ENCODE peak calls at places on chromosomes 1 and 21, in eight cellular contexts. One of them, this sample, is unnamed. For H3K4me1 and H3K36me3, the result is how much of the 10 kb centered on the place peaks cover.

GRCh38 chr1:21247892-21248715 is 42.2 kb downstream of the ECE1 start:
- DNase-seq in psoas muscle: no peak
- DNase-seq in stomach: no peak
- DNase-seq in neural progenitor cell: no peak
- DNase-seq in CD4-positive, CD25-positive, alpha-beta regulatory T cell: no peak
- DNase-seq in BE2C: no peak
- DNase-seq in ovary: no peak
- DNase-seq in tibial artery: no peak
- DNase-seq in this sample: no peak

GRCh38 chr1:153627797-153628626 is at the start of gene S100A1:
- DNase-seq in tibial artery: peak
- DNase-seq in psoas muscle: peak
- DNase-seq in ovary: peak
- DNase-seq in stomach: no peak
- DNase-seq in neural progenitor cell: no peak
- DNase-seq in CD4-positive, CD25-positive, alpha-beta regulatory T cell: no peak
- DNase-seq in BE2C: no peak
- DNase-seq in this sample: peak

GRCh38 chr1:50419192-50419906 is 3.9 kb downstream of the DMRTA2 start:
- DNase-seq in stomach: no peak
- DNase-seq in neural progenitor cell: peak
- DNase-seq in BE2C: peak
- DNase-seq in tibial artery: no peak
- DNase-seq in psoas muscle: no peak
- DNase-seq in CD4-positive, CD25-positive, alpha-beta regulatory T cell: no peak
- DNase-seq in ovary: no peak
- DNase-seq in this sample: peak

GRCh38 chr1:53678046-53678445 is 60.9 kb downstream of the GLIS1 start:
- DNase-seq in tibial artery: no peak
- DNase-seq in BE2C: no peak
- DNase-seq in ovary: no peak
- DNase-seq in stomach: no peak
- DNase-seq in neural progenitor cell: no peak
- DNase-seq in psoas muscle: no peak
- DNase-seq in CD4-positive, CD25-positive, alpha-beta regulatory T cell: no peak
- DNase-seq in this sample: no peak

GRCh38 chr1:17957588-17958267 is 149.9 kb upstream of the IGSF21 start:
- DNase-seq in neural progenitor cell: no peak
- DNase-seq in ovary: no peak
- DNase-seq in tibial artery: no peak
- DNase-seq in stomach: no peak
- DNase-seq in psoas muscle: no peak
- DNase-seq in BE2C: no peak
- DNase-seq in CD4-positive, CD25-positive, alpha-beta regulatory T cell: no peak
- DNase-seq in this sample: no peak

GRCh38 chr1:28235746-28236655 is at the start of gene ATP5IF1:
- DNase-seq in CD4-positive, CD25-positive, alpha-beta regulatory T cell: peak
- DNase-seq in psoas muscle: peak
- DNase-seq in BE2C: peak
- DNase-seq in neural progenitor cell: peak
- DNase-seq in tibial artery: peak
- DNase-seq in stomach: peak
- DNase-seq in ovary: peak
- DNase-seq in this sample: peak

GRCh38 chr1:224512600-224513151 is 78.1 kb upstream of the WDR26 start:
- DNase-seq in psoas muscle: no peak
- DNase-seq in tibial artery: no peak
- DNase-seq in BE2C: no peak
- DNase-seq in CD4-positive, CD25-positive, alpha-beta regulatory T cell: no peak
- DNase-seq in ovary: no peak
- DNase-seq in neural progenitor cell: no peak
- DNase-seq in stomach: no peak
- DNase-seq in this sample: no peak

GRCh38 chr1:231421616-231421970 is 494 bp downstream of the EGLN1 start:
- DNase-seq in stomach: peak
- DNase-seq in psoas muscle: no peak
- DNase-seq in BE2C: peak
- DNase-seq in tibial artery: peak
- DNase-seq in CD4-positive, CD25-positive, alpha-beta regulatory T cell: no peak
- DNase-seq in neural progenitor cell: no peak
- DNase-seq in ovary: no peak
- DNase-seq in this sample: peak

GRCh38 chr21:15224346-15225086 is 159.7 kb upstream of the NRIP1 start:
- DNase-seq in neural progenitor cell: no peak
- DNase-seq in ovary: no peak
- DNase-seq in tibial artery: no peak
- DNase-seq in CD4-positive, CD25-positive, alpha-beta regulatory T cell: no peak
- DNase-seq in BE2C: no peak
- DNase-seq in psoas muscle: no peak
- DNase-seq in stomach: no peak
- DNase-seq in this sample: no peak

GRCh38 chr1:226457307-226457712 is 49.4 kb upstream of the PARP1 start:
- DNase-seq in CD4-positive, CD25-positive, alpha-beta regulatory T cell: peak
- DNase-seq in tibial artery: no peak
- DNase-seq in psoas muscle: no peak
- DNase-seq in stomach: no peak
- DNase-seq in neural progenitor cell: peak
- DNase-seq in BE2C: no peak
- DNase-seq in ovary: no peak
- DNase-seq in this sample: no peak

GRCh38 chr1:201254625-201255469 is 28.5 kb upstream of the PKP1 start:
- DNase-seq in neural progenitor cell: peak
- DNase-seq in ovary: no peak
- DNase-seq in BE2C: peak
- DNase-seq in stomach: peak
- DNase-seq in psoas muscle: peak
- DNase-seq in CD4-positive, CD25-positive, alpha-beta regulatory T cell: peak
- DNase-seq in tibial artery: no peak
- DNase-seq in this sample: peak

GRCh38 chr21:40830836-40831235 is 16.1 kb downstream of the DSCAM start:
- DNase-seq in stomach: no peak
- DNase-seq in BE2C: no peak
- DNase-seq in ovary: no peak
- DNase-seq in tibial artery: no peak
- DNase-seq in psoas muscle: no peak
- DNase-seq in neural progenitor cell: no peak
- DNase-seq in CD4-positive, CD25-positive, alpha-beta regulatory T cell: no peak
- DNase-seq in this sample: no peak

GRCh38 chr1:102790997-102791396 is 317.3 kb downstream of the COL11A1 start:
- DNase-seq in tibial artery: no peak
- DNase-seq in psoas muscle: no peak
- DNase-seq in stomach: no peak
- DNase-seq in ovary: no peak
- DNase-seq in neural progenitor cell: no peak
- DNase-seq in CD4-positive, CD25-positive, alpha-beta regulatory T cell: no peak
- DNase-seq in BE2C: peak
- DNase-seq in this sample: no peak

GRCh38 chr1:92366045-92366405 is 67.2 kb downstream of the RPAP2 start:
- DNase-seq in tibial artery: no peak
- DNase-seq in ovary: no peak
- DNase-seq in BE2C: no peak
- DNase-seq in neural progenitor cell: no peak
- DNase-seq in stomach: no peak
- DNase-seq in CD4-positive, CD25-positive, alpha-beta regulatory T cell: no peak
- DNase-seq in psoas muscle: no peak
- DNase-seq in this sample: no peak

GRCh38 chr1:221166559-221167318 is 287.5 kb downstream of the HLX start:
- DNase-seq in stomach: no peak
- DNase-seq in neural progenitor cell: no peak
- DNase-seq in BE2C: no peak
- DNase-seq in tibial artery: no peak
- DNase-seq in psoas muscle: no peak
- DNase-seq in CD4-positive, CD25-positive, alpha-beta regulatory T cell: no peak
- DNase-seq in ovary: no peak
- DNase-seq in this sample: peak

GRCh38 chr1:45394342-45394741 is 54.1 kb upstream of the MUTYH start:
- DNase-seq in CD4-positive, CD25-positive, alpha-beta regulatory T cell: peak
- DNase-seq in psoas muscle: no peak
- DNase-seq in ovary: no peak
- DNase-seq in neural progenitor cell: no peak
- DNase-seq in stomach: no peak
- DNase-seq in tibial artery: no peak
- DNase-seq in BE2C: no peak
- DNase-seq in this sample: no peak

GRCh38 chr1:175129997-175130648 is 62.5 kb downstream of the KIAA0040 start:
- DNase-seq in psoas muscle: no peak
- DNase-seq in BE2C: no peak
- DNase-seq in ovary: no peak
- DNase-seq in CD4-positive, CD25-positive, alpha-beta regulatory T cell: no peak
- DNase-seq in tibial artery: no peak
- DNase-seq in neural progenitor cell: peak
- DNase-seq in stomach: no peak
- DNase-seq in this sample: no peak

GRCh38 chr1:174174461-174175329 is 15.4 kb downstream of the RABGAP1L start:
- DNase-seq in CD4-positive, CD25-positive, alpha-beta regulatory T cell: no peak
- DNase-seq in stomach: no peak
- DNase-seq in psoas muscle: no peak
- DNase-seq in ovary: no peak
- DNase-seq in neural progenitor cell: no peak
- DNase-seq in tibial artery: no peak
- DNase-seq in BE2C: no peak
- DNase-seq in this sample: no peak

GRCh38 chr1:169022648-169023047 is 83.8 kb upstream of the ATP1B1 start:
- DNase-seq in BE2C: no peak
- DNase-seq in stomach: no peak
- DNase-seq in tibial artery: no peak
- DNase-seq in neural progenitor cell: no peak
- DNase-seq in psoas muscle: no peak
- DNase-seq in CD4-positive, CD25-positive, alpha-beta regulatory T cell: no peak
- DNase-seq in ovary: no peak
- DNase-seq in this sample: no peak

GRCh38 chr1:91710261-91710660 is 175.7 kb downstream of the TGFBR3 start:
- DNase-seq in neural progenitor cell: no peak
- DNase-seq in stomach: no peak
- DNase-seq in BE2C: no peak
- DNase-seq in tibial artery: no peak
- DNase-seq in CD4-positive, CD25-positive, alpha-beta regulatory T cell: no peak
- DNase-seq in psoas muscle: no peak
- DNase-seq in ovary: no peak
- DNase-seq in this sample: no peak

GRCh38 chr1:24567792-24568388 is 12.0 kb downstream of the NCMAP start:
- DNase-seq in CD4-positive, CD25-positive, alpha-beta regulatory T cell: peak
- DNase-seq in neural progenitor cell: peak
- DNase-seq in stomach: peak
- DNase-seq in psoas muscle: no peak
- DNase-seq in tibial artery: no peak
- DNase-seq in BE2C: no peak
- DNase-seq in ovary: no peak
- DNase-seq in this sample: peak
- H3K4me1 ChIP-seq in CD4-positive, CD25-positive, alpha-beta regulatory T cell: under half
- H3K4me1 ChIP-seq in neural progenitor cell: under half
- H3K4me1 ChIP-seq in stomach: under half
- H3K4me1 ChIP-seq in psoas muscle: under half
- H3K4me1 ChIP-seq in tibial artery: under half
- H3K4me1 ChIP-seq in BE2C: under half
- H3K4me1 ChIP-seq in ovary: under half
- H3K4me1 ChIP-seq in this sample: under half

GRCh38 chr1:211813590-211813989 is 17.0 kb downstream of the LPGAT1 start:
- DNase-seq in CD4-positive, CD25-positive, alpha-beta regulatory T cell: no peak
- DNase-seq in tibial artery: no peak
- DNase-seq in ovary: peak
- DNase-seq in psoas muscle: peak
- DNase-seq in stomach: peak
- DNase-seq in neural progenitor cell: no peak
- DNase-seq in BE2C: no peak
- DNase-seq in this sample: no peak
- H3K36me3 ChIP-seq in CD4-positive, CD25-positive, alpha-beta regulatory T cell: under half
- H3K36me3 ChIP-seq in tibial artery: under half
- H3K36me3 ChIP-seq in ovary: under half
- H3K36me3 ChIP-seq in psoas muscle: under half
- H3K36me3 ChIP-seq in stomach: under half
- H3K36me3 ChIP-seq in neural progenitor cell: under half
- H3K36me3 ChIP-seq in BE2C: under half
- H3K36me3 ChIP-seq in this sample: under half

DNA sequence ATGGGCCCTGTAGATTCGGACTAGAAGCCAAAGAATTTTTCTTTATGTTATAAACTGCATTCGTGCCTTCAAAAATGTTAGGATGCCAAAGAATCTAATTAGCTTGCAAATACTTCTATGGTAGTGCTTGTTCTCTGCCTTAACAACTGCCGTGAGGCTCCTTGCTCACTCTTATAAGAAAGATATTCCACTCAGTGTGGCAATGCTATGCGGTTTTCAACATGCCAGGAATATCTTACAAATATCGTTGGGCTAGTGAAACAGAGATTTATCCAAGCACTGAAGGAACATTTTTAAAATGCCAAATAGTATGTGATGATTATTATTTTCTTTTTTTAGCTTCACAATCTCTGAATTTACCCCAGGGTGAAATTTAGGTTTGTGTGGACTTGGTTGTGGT is 198.2 kb downstream of the GREM2 start:
- DNase-seq in psoas muscle: no peak
- DNase-seq in CD4-positive, CD25-positive, alpha-beta regulatory T cell: no peak
- DNase-seq in ovary: no peak
- DNase-seq in tibial artery: no peak
- DNase-seq in neural progenitor cell: no peak
- DNase-seq in BE2C: no peak
- DNase-seq in stomach: no peak
- DNase-seq in this sample: no peak
- H3K4me3 ChIP-seq in psoas muscle: no peak
- H3K4me3 ChIP-seq in CD4-positive, CD25-positive, alpha-beta regulatory T cell: no peak
- H3K4me3 ChIP-seq in ovary: no peak
- H3K4me3 ChIP-seq in tibial artery: no peak
- H3K4me3 ChIP-seq in neural progenitor cell: no peak
- H3K4me3 ChIP-seq in BE2C: no peak
- H3K4me3 ChIP-seq in stomach: no peak
- H3K4me3 ChIP-seq in this sample: no peak

DNA sequence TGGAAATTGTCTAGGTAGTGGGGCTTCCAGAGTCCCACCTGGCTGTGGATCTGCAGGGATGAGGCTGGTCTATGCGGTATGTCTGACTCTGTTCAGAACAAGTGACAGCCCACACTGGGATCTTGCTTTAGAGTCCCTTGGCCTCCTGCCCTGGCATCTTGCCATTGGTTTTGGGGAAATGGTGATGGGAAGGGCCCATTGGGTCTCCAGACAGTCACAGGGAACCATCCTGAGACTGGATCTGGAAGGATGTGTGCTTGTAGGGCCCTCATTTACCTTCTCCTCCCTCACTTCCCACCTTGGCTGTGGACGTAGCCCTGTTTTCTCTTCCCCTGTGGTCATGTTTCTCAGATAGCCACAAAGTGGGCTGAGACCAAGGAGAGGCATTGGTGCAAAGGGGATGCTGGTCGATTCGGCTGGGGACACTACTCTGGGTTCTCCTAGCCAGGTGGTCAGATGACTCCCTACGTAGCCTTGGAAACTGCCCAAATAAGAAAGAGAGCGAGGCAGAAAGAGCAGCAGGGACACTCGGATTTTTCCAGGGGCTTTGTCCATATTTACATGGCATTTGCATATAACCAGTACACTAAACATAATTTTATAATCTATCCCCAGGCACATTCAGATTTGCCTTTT is 15.1 kb downstream of the SOX13 start:
- DNase-seq in psoas muscle: peak
- DNase-seq in CD4-positive, CD25-positive, alpha-beta regulatory T cell: no peak
- DNase-seq in stomach: no peak
- DNase-seq in tibial artery: peak
- DNase-seq in BE2C: no peak
- DNase-seq in ovary: peak
- DNase-seq in neural progenitor cell: no peak
- DNase-seq in this sample: no peak
- H3K4me1 ChIP-seq in psoas muscle: half or more
- H3K4me1 ChIP-seq in CD4-positive, CD25-positive, alpha-beta regulatory T cell: under half
- H3K4me1 ChIP-seq in stomach: half or more
- H3K4me1 ChIP-seq in tibial artery: half or more
- H3K4me1 ChIP-seq in BE2C: under half
- H3K4me1 ChIP-seq in ovary: under half
- H3K4me1 ChIP-seq in neural progenitor cell: half or more
- H3K4me1 ChIP-seq in this sample: half or more